ENCODE peak calls at places on chromosomes 2 and 18, in six cellular contexts. X, Q, J, O, Y and D are unnamed samples.
A peak's percentile ranks its signal among the peaks of the same experiment; 100 is the strongest.

GRCh38 chr2:144545787-144546186 is 25.9 kb upstream of the ZEB2 start:
- DNase-seq in X (no peak), Q (no peak), J (no peak), O (no peak), Y (no peak), D (no peak)

GRCh38 chr2:45712538-45712937 is 61.1 kb downstream of the PRKCE start:
- DNase-seq in X (no peak), Q (no peak), J (no peak), O (no peak), Y (no peak), D (no peak)

GRCh38 chr2:215397632-215398341 is 38.1 kb downstream of the FN1 start:
- DNase-seq in X (no peak), Q (no peak), J (no peak), O (no peak), Y (no peak), D (no peak)

GRCh38 chr2:200226652-200227426 is 79.7 kb upstream of the SPATS2L start:
- DNase-seq in X (no peak), Q (no peak), J (no peak), O (no peak), Y (no peak), D (no peak)

GRCh38 chr18:31510319-31510718 is 12.3 kb downstream of the DSG2 start:
- DNase-seq in X (no peak), Q (no peak), J (no peak), O (no peak), Y (no peak), D (no peak)

GRCh38 chr18:46536215-46536874 is 120.7 kb downstream of the LOXHD1 start:
- DNase-seq in X (no peak), Q (no peak), J (no peak), O (no peak), Y (no peak), D (no peak)

GRCh38 chr18:24924066-24924716 is 427.8 kb downstream of the ZNF521 start:
- DNase-seq in X (no peak), Q (no peak), J (no peak), O (no peak), Y (no peak), D (no peak)

GRCh38 chr2:42153944-42154593 is 15.1 kb upstream of the EML4 start:
- DNase-seq in X (no peak), Q (no peak), J (no peak), O (no peak), Y (no peak), D (no peak)

GRCh38 chr2:163692611-163693482 is 43.0 kb downstream of the FIGN start:
- DNase-seq in X (no peak), Q (no peak), J (no peak), O (no peak), Y (no peak), D (no peak)

GRCh38 chr18:78908462-78908861 is 71.2 kb upstream of the SALL3 start:
- DNase-seq in X (no peak), Q (no peak), J (no peak), O (no peak), Y (no peak), D (no peak)

GRCh38 chr2:119233326-119234020 is 9.8 kb downstream of the STEAP3 start:
- DNase-seq in X (no peak), Q (no peak), J (no peak), O (no peak), Y (no peak), D (no peak)

GRCh38 chr2:45882707-45883106 is 231.2 kb downstream of the PRKCE start:
- DNase-seq in X (no peak), Q (peak; percentile 22), J (no peak), O (no peak), Y (no peak), D (no peak)

GRCh38 chr2:201261471-201261870 is 1.1 kb downstream of the CASP8 start:
- DNase-seq in X (no peak), Q (no peak), J (no peak), O (peak; percentile 38), Y (no peak), D (no peak)

GRCh38 chr2:25228848-25229674 is 60.7 kb upstream of the POMC start:
- DNase-seq in X (peak; percentile 16), Q (peak; percentile 41), J (peak; percentile 53), O (no peak), Y (no peak), D (peak; percentile 52)

GRCh38 chr18:2961828-2962227 is 51.1 kb downstream of the LPIN2 start:
- DNase-seq in X (no peak), Q (no peak), J (peak; percentile 30), O (no peak), Y (no peak), D (no peak)

GRCh38 chr18:39846277-39846676 is 2108.8 kb upstream of the PIK3C3 start:
- DNase-seq in X (no peak), Q (no peak), J (no peak), O (no peak), Y (no peak), D (no peak)

GRCh38 chr2:218829868-218830451 is 1.6 kb downstream of the PRKAG3 start:
- DNase-seq in X (no peak), Q (no peak), J (no peak), O (no peak), Y (no peak), D (no peak)

GRCh38 chr2:234635284-234635683 is 138.4 kb upstream of the ARL4C start:
- DNase-seq in X (no peak), Q (no peak), J (no peak), O (no peak), Y (no peak), D (no peak)

GRCh38 chr2:30684026-30684425 is 123.2 kb downstream of the CAPN13 start:
- DNase-seq in X (no peak), Q (no peak), J (no peak), O (no peak), Y (no peak), D (no peak)

GRCh38 chr2:102103992-102104871 is 38.3 kb upstream of the IL1R1 start:
- DNase-seq in X (peak; percentile 82), Q (peak; percentile 94), J (no peak), O (peak; percentile 64), Y (peak; percentile 1), D (no peak)

GRCh38 chr2:20491739-20492531 is 45.1 kb downstream of the RHOB start:
- DNase-seq in X (no peak), Q (no peak), J (peak; percentile 48), O (no peak), Y (no peak), D (no peak)

GRCh38 chr2:158179660-158180059 is 78.0 kb downstream of the UPP2 start:
- DNase-seq in X (no peak), Q (no peak), J (no peak), O (no peak), Y (no peak), D (no peak)

GRCh38 chr2:226077031-226077430 is 677.5 kb downstream of the NYAP2 start:
- DNase-seq in X (peak; percentile 8), Q (peak; percentile 62), J (no peak), O (no peak), Y (no peak), D (no peak)

GRCh38 chr2:68766378-68766845 is 31.8 kb downstream of the ARHGAP25 start:
- DNase-seq in X (no peak), Q (no peak), J (no peak), O (peak; percentile 45), Y (no peak), D (no peak)

GRCh38 chr2:179422037-179422643 is 157.5 kb upstream of the SESTD1 start:
- DNase-seq in X (no peak), Q (peak; percentile 25), J (peak; percentile 25), O (peak; percentile 30), Y (no peak), D (peak; percentile 65)

GRCh38 chr2:73842739-73843019 is 13.9 kb downstream of the STAMBP start:
- DNase-seq in X (no peak), Q (no peak), J (no peak), O (no peak), Y (no peak), D (no peak)

GRCh38 chr2:172404824-172405223 is 22.6 kb upstream of the ITGA6 start:
- DNase-seq in X (peak; percentile 61), Q (no peak), J (no peak), O (no peak), Y (no peak), D (no peak)